ENCODE peak calls at places on chromosomes 4 and X, in five cellular contexts. N is sigmoid colon; B is effector memory CD4-positive, alpha-beta T cell; X is body of pancreas; U is lower lobe of right lung. E is an unnamed sample. For H3K4me1 and H3K27me3, the result is how much of the 10 kb centered on the place peaks cover.

GRCh38 chr4:38177792-38178665 is 217.8 kb downstream of the PTTG2 start:
- DNase-seq in X (peak), B (no peak), U (peak), N (peak), E (peak)

GRCh38 chrX:43750248-43750676 is 94.2 kb downstream of the MAOA start:
- DNase-seq in X (peak), N (peak), U (peak), B (peak), E (no peak)

GRCh38 chrX:113212052-113212451 is 371.4 kb upstream of the AMOT start:
- DNase-seq in U (no peak), X (no peak), B (no peak), N (no peak), E (no peak)

GRCh38 chr4:13546855-13547562 is 2.7 kb upstream of the NKX3-2 start:
- DNase-seq in B (no peak), U (no peak), X (no peak), N (peak), E (no peak)

GRCh38 chr4:173371292-173372192 is 788 bp downstream of the SAP30 start:
- DNase-seq in B (peak), X (peak), U (peak), N (peak), E (peak)

GRCh38 chr4:136650541-136651277 is 881.6 kb downstream of the PCDH18 start:
- DNase-seq in B (no peak), X (peak), N (no peak), U (no peak), E (no peak)

GRCh38 chr4:82594466-82594865 is 32.7 kb upstream of the TMEM150C start:
- DNase-seq in U (no peak), N (no peak), X (no peak), B (no peak), E (no peak)

GRCh38 chr4:168593399-168593798 is 96.5 kb downstream of the PALLD start:
- DNase-seq in U (no peak), N (no peak), X (no peak), B (no peak), E (no peak)

GRCh38 chrX:73851014-73852009 is 288.3 kb downstream of the CHIC1 start:
- DNase-seq in B (no peak), N (peak), X (no peak), U (no peak), E (peak)

GRCh38 chr4:170088686-170089085 is 1.1 kb downstream of the AADAT start:
- DNase-seq in N (no peak), B (no peak), U (no peak), X (no peak), E (no peak)

GRCh38 chrX:151871244-151871643 is 41.4 kb upstream of the MAGEA4 start:
- DNase-seq in U (no peak), N (no peak), X (no peak), B (no peak), E (no peak)

GRCh38 chrX:28901637-28902036 is 314.4 kb downstream of the IL1RAPL1 start:
- DNase-seq in N (no peak), U (no peak), X (no peak), B (no peak), E (no peak)

GRCh38 chr4:70838400-70838971 is 1.2 kb downstream of the GRSF1 start:
- DNase-seq in X (no peak), U (no peak), B (no peak), N (no peak), E (no peak)

GRCh38 chr4:1043658-1044468 is 32.4 kb downstream of the FGFRL1 start:
- DNase-seq in U (peak), X (peak), N (peak), B (no peak), E (peak)

GRCh38 chr4:1043162-1043561 is 31.7 kb downstream of the FGFRL1 start:
- DNase-seq in B (no peak), X (no peak), N (no peak), U (no peak), E (peak)

GRCh38 chr4:1045193-1045594 is 33.8 kb downstream of the FGFRL1 start:
- DNase-seq in N (peak), U (peak), X (no peak), B (no peak), E (peak)

GRCh38 chr4:1045595-1046201 is 34.3 kb downstream of the FGFRL1 start:
- DNase-seq in U (peak), B (no peak), N (peak), X (no peak), E (peak)

GRCh38 chr4:1044469-1045192 is 33.2 kb downstream of the FGFRL1 start:
- DNase-seq in B (no peak), U (peak), X (no peak), N (peak), E (peak)
- H3K4me3 ChIP-seq in B (no peak), U (no peak), X (no peak), N (no peak), E (no peak)

GRCh38 chrX:13140007-13140406 is 95.6 kb upstream of the FAM9C start:
- DNase-seq in N (no peak), B (no peak), U (no peak), X (no peak), E (no peak)
- H3K4me1 ChIP-seq in N (under half), B (under half), U (under half), X (under half), E (under half)

GRCh38 chrX:136477026-136477425 is 10.7 kb upstream of the BRS3 start:
- DNase-seq in X (no peak), U (no peak), N (no peak), B (no peak), E (no peak)
- H3K27me3 ChIP-seq in X (under half), U (under half), N (under half), B (under half), E (under half)

DNA sequence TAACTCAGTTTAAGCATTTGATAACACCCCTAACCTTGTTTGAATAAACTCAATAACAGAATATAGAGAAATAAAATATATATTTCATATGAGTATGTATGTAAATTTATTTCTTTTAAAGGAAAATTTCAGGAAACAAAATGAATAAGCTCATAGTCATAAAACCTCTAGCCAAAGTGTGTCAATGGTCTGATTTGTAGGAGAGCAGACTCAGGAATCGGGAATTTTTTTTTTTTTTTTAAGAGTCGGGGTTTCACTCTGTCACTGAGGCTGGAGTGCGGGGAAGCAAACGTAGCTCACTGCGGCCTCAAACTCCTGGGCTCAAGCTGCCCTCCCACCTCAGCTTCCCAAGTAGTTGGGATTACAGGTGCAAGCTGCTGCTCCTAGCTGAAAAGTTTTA is 2.4 kb downstream of the PKD2 start:
- DNase-seq in N (no peak), U (no peak), X (no peak), B (no peak), E (no peak)
- H3K4me3 ChIP-seq in N (no peak), U (no peak), X (no peak), B (no peak), E (peak)

DNA sequence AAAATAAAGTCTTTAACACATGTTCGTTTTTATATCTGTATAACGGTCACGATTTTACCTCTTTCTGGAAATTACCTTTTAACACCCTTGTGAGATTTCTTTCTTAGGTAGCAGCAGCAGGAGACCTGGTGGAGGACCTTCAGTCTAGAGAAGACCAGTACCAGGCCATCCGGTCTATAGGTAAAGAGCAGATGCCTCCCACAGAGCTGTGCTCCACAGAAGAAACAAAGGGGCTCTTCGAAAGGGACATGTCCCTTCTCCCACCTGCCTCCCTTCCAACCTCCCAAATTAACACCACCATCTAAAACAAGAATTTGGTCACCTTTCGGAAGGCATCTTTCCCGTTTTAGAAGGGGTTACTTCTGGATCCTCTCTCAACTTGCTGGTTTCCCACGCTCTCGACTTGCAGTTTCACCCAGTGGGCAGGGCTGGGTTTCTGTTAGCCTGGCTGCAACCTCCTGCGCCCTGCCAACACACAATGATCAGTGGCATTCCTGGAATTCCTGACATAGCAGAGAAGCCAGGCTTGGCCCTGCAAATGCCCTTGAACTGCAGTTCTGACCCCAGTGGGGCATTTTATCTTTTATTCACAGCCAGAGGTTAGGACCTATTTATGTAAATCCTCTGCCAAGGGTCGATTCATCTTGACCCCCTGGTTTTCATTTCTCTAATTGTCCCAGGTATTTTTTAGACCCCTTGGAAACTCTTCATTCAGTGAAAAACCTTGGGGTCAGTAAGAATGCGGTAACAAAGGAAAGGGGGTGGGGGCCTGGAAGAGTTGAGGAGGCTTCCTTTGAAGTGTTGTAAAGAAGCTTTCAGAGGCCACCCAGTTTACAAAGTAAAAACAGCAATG is 217.8 kb downstream of the ZNF674 start:
- DNase-seq in U (peak), N (no peak), X (peak), B (no peak), E (no peak)
- H3K4me1 ChIP-seq in U (under half), N (under half), X (under half), B (under half), E (under half)

DNA sequence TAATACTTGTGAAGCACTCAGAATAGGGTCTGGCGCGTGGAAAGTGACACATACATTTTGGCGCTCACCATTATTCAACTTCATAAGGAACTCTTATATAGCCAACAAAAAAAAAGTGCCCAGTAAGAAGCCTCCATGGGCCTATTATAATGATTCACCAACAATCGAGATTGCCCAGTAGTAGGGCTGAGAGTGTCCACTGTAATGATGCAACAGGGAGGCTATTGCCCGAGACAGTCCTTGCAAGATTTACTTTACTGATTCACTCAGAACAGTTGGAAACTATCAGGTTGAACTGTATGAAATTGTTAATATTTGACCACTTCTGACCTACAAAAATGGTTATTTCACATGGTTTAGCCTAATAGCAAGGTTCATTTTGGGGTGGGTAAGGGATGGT is 86.0 kb downstream of the PJA1 start:
- DNase-seq in X (no peak), N (no peak), B (no peak), U (no peak), E (no peak)
- H3K27me3 ChIP-seq in X (under half), N (under half), B (under half), U (under half), E (under half)

DNA sequence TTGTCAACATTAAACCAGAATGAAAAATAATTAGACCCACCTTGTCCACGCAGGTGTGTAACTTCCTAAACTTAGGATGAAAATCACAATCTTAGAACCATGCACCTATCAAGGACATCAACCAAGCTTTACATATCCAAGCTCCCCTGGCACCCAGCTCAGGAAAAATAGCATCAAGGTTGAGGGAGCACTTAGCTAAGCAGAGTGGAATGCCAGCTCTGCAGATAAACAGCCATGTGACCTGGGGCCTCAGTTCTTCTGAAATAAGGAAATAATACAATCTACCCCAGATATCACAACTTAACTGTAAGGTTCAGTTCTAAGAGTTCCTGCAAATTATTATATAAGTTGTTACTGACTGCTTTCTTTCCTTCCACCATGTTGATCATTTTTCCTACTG is 64.7 kb downstream of the DHX15 start:
- DNase-seq in U (no peak), B (no peak), N (no peak), X (peak), E (no peak)
- H3K4me3 ChIP-seq in U (no peak), B (no peak), N (no peak), X (no peak), E (no peak)

GRCh38 chrX:155065035-155065734 is 5.8 kb downstream of the CMC4 start:
- DNase-seq in N (no peak), X (no peak), U (no peak), B (no peak), E (no peak)
- H3K4me1 ChIP-seq in N (under half), X (under half), U (under half), B (under half), E (under half)

GRCh38 chr4:15778742-15779231 is 659 bp downstream of the CD38 start:
- DNase-seq in X (peak), N (peak), U (peak), B (no peak), E (peak)
- H3K27me3 ChIP-seq in X (under half), N (under half), U (under half), B (under half), E (under half)

E was measured in aorta.